ENCODE peak calls at places on chromosomes 1 and 21, in four cellular contexts. W, L, Y and V are unnamed samples.

GRCh38 chr1:212614398-212615091 is 6.0 kb downstream of the ATF3 start:
- DNase-seq in W (no peak), L (no peak), Y (no peak), V (no peak)

GRCh38 chr21:41769106-41769505 is 2.3 kb upstream of the RIPK4 start:
- DNase-seq in W (no peak), L (no peak), Y (no peak), V (no peak)

GRCh38 chr1:86441581-86441980 is 17.6 kb downstream of the CLCA2 start:
- DNase-seq in W (no peak), L (no peak), Y (peak), V (no peak)

GRCh38 chr1:67401443-67401842 is 28.8 kb downstream of the SERBP1 start:
- DNase-seq in W (no peak), L (no peak), Y (no peak), V (no peak)

GRCh38 chr1:33281554-33282303 is 25.4 kb downstream of the ZNF362 start:
- DNase-seq in W (no peak), L (no peak), Y (no peak), V (no peak)

GRCh38 chr1:66251521-66251920 is 282.4 kb upstream of the SGIP1 start:
- DNase-seq in W (no peak), L (no peak), Y (no peak), V (no peak)

GRCh38 chr1:246607466-246607865 is 41.2 kb downstream of the CNST start:
- DNase-seq in W (no peak), L (no peak), Y (no peak), V (no peak)

GRCh38 chr1:194289569-194290266 is 1103.3 kb upstream of the B3GALT2 start:
- DNase-seq in W (no peak), L (no peak), Y (peak), V (no peak)

GRCh38 chr1:47442844-47443529 is 5.1 kb downstream of the FOXD2 start:
- DNase-seq in W (no peak), L (no peak), Y (no peak), V (no peak)

GRCh38 chr1:172670791-172671190 is 11.9 kb downstream of the FASLG start:
- DNase-seq in W (no peak), L (no peak), Y (peak), V (no peak)

GRCh38 chr21:33874161-33874560 is 41.4 kb downstream of the ATP5PO start:
- DNase-seq in W (no peak), L (no peak), Y (no peak), V (no peak)

GRCh38 chr1:200211157-200211556 is 183.6 kb downstream of the NR5A2 start:
- DNase-seq in W (no peak), L (no peak), Y (no peak), V (no peak)

GRCh38 chr1:44822981-44823451 is 14.7 kb downstream of the BTBD19 start:
- DNase-seq in W (peak), L (no peak), Y (no peak), V (no peak)

GRCh38 chr1:62406576-62406975 is 30.3 kb upstream of the USP1 start:
- DNase-seq in W (no peak), L (no peak), Y (no peak), V (no peak)

GRCh38 chr1:150386546-150387080 is 22.7 kb downstream of the RPRD2 start:
- DNase-seq in W (no peak), L (no peak), Y (no peak), V (no peak)

GRCh38 chr1:19696820-19697219 is 32.1 kb downstream of the HTR6 start:
- DNase-seq in W (no peak), L (no peak), Y (no peak), V (no peak)

GRCh38 chr1:58367217-58367616 is 179.3 kb downstream of the OMA1 start:
- DNase-seq in W (no peak), L (no peak), Y (no peak), V (no peak)

GRCh38 chr21:29674343-29674742 is 265.5 kb downstream of the GRIK1 start:
- DNase-seq in W (no peak), L (no peak), Y (no peak), V (no peak)

GRCh38 chr1:205376739-205377138 is 20.0 kb upstream of the KLHDC8A start:
- DNase-seq in W (no peak), L (no peak), Y (no peak), V (no peak)

GRCh38 chr1:160904783-160905616 is 20.0 kb upstream of the ITLN1 start:
- DNase-seq in W (no peak), L (no peak), Y (no peak), V (no peak)

GRCh38 chr21:34925597-34925996 is 123.5 kb downstream of the RUNX1 start:
- DNase-seq in W (no peak), L (no peak), Y (no peak), V (no peak)

GRCh38 chr1:216410026-216410425 is 13.2 kb downstream of the USH2A start:
- DNase-seq in W (no peak), L (no peak), Y (no peak), V (no peak)

GRCh38 chr1:162609306-162609705 is 23.0 kb upstream of the DDR2 start:
- DNase-seq in W (no peak), L (peak), Y (no peak), V (no peak)